ENCODE peak calls at places on chromosomes 1 and 21, in nine cellular contexts. W is IMR-90, G is heart right ventricle, F is kidney, T is PC-9, R is ovary, U is psoas muscle, V is brain microvascular endothelial cell, B is sigmoid colon. H is an unnamed sample. For H3K36me3, the result is how much of the 10 kb centered on the place peaks cover.

GRCh38 chr1:30325999-30326398 is 397.4 kb downstream of the MATN1 start:
- DNase-seq in W (no peak), G (no peak), F (peak), T (no peak), R (no peak), U (no peak), V (no peak), B (no peak), H (no peak)

GRCh38 chr1:200436436-200436835 is 26.6 kb upstream of the ZNF281 start:
- DNase-seq in W (peak), G (no peak), F (no peak), T (no peak), R (no peak), U (no peak), V (no peak), B (no peak), H (no peak)

GRCh38 chr1:244210884-244211558 is 159.9 kb downstream of the ZBTB18 start:
- DNase-seq in W (no peak), G (no peak), F (no peak), T (no peak), R (no peak), U (no peak), V (no peak), B (no peak), H (no peak)

GRCh38 chr1:10280442-10281350 is 70.3 kb downstream of the KIF1B start:
- DNase-seq in W (peak), G (no peak), F (no peak), T (no peak), R (no peak), U (no peak), V (no peak), B (no peak), H (no peak)

GRCh38 chr1:24203404-24203803 is 16.3 kb upstream of the IFNLR1 start:
- DNase-seq in W (no peak), G (no peak), F (peak), T (peak), R (no peak), U (no peak), V (no peak), B (no peak), H (no peak)

GRCh38 chr1:21217812-21218596 is 41.3 kb upstream of the EIF4G3 start:
- DNase-seq in W (peak), G (peak), F (peak), T (no peak), R (peak), U (peak), V (peak), B (no peak), H (no peak)

GRCh38 chr1:196407358-196408041 is 200.7 kb downstream of the KCNT2 start:
- DNase-seq in W (peak), G (no peak), F (no peak), T (no peak), R (no peak), U (no peak), V (peak), B (no peak), H (no peak)

GRCh38 chr1:61452354-61452990 is 272.5 kb downstream of the TM2D1 start:
- DNase-seq in W (peak), G (no peak), F (no peak), T (no peak), R (no peak), U (no peak), V (no peak), B (no peak), H (no peak)

DNA sequence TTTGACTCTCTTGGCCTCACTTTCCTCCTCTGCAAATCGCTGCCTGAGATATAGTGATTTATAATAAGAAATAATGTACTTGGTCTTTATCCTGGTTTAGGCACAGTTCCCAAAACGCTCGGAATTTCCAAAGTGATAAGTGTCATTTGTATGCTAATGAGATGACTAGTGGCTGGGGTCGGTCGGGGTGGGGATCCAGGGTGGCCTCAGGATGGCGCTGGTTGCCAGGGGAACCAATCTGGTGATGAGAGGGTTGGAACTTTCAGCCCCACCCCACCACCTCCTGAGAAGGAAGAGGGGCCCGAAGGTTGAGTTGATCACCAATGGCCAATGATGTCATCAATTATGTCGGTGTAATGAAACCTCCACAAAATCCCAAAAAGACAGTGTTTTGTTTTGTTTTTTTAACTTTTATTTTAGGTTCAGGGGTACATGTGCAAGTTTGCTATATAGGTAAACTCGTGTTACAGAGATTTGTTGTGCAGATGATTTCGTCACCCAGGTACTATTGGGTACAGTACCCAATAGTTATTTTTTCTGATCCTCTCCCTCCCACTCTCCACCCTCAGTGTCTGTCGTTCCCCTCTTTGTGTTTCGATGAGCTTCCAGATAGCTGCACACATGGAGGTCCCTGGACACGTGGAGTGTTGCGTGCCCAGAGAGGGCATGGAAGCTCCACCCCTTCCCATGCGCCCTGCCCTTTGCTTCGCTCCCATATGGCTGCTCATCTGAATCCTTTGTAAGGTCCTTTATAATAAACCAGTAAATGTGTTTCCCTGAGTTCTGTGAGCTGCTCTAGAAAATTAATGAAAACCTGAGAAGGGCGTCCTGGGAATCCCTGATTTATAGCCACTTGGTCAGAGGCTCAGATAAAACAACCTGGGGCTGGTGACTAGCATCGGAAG is 97.2 kb downstream of the KCNN3 start:
- DNase-seq in W (no peak), G (no peak), F (no peak), T (no peak), R (no peak), U (no peak), V (no peak), B (peak), H (no peak)
- TF ChIP-seq CTCF in W (no peak), G (no peak), F (no peak), T (no peak), R (no peak), U (no peak), V (no peak), B (no peak), H (no peak)

GRCh38 chr1:241118049-241118448 is 239.0 kb downstream of the RGS7 start:
- DNase-seq in W (no peak), G (no peak), F (no peak), T (no peak), R (no peak), U (no peak), V (no peak), B (no peak), H (no peak)
- H3K36me3 ChIP-seq in W (under half), G (under half), F (under half), T (under half), R (under half), U (under half), V (under half), B (under half), H (under half)

DNA sequence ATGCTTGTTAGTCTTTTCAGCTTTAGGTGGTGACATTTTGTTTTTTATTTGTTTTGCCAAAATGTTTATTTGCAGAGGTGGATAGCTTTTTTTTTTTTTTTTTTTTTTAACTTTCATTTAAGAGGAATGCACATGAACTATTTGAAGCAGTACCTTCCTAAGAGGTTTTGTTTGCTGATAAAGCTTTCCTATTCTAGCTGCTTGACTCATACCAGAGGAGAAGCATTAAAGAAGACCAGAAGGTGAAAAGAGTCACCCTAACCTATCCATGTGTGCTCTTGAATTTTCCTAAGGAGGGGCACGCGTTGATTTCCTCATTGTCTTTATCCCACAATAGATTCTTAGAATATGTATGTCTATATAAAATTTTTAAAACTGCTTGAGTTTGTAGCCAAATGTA is 57.7 kb downstream of the PRDM2 start:
- DNase-seq in W (no peak), G (no peak), F (no peak), T (peak), R (no peak), U (no peak), V (no peak), B (no peak), H (no peak)
- H3K27ac ChIP-seq in W (no peak), G (peak), F (no peak), T (peak), R (no peak), U (peak), V (no peak), B (no peak), H (no peak)

DNA sequence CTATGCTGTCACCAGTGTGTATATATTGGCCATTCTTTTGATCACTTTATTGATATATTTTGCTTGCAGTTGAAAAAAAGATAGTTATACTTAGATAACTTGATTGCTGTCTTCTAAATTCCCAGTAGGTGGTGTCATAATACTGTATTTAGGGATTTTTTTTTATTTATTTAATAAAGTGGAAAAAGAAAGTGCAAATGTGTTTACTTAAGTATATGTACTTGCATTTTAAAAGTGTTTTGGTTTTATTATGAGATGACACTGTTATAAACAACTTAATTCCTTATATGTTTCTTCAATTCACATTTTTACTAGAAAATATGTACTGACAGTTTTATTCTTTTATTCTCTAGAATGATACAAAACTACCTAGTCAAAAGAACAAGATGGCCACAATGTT is 164.8 kb downstream of the USP25 start:
- DNase-seq in W (peak), G (no peak), F (no peak), T (no peak), R (no peak), U (no peak), V (no peak), B (no peak), H (no peak)
- TF ChIP-seq CTCF in W (peak), G (peak), F (peak), T (peak), R (peak), U (peak), V (no peak), B (peak), H (no peak)

GRCh38 chr21:42855937-42856335 is 23.4 kb downstream of the WDR4 start:
- DNase-seq in W (no peak), G (no peak), F (no peak), T (no peak), R (no peak), U (no peak), V (no peak), B (no peak), H (no peak)
- H3K36me3 ChIP-seq in W (half or more), G (under half), F (under half), T (under half), R (under half), U (half or more), V (half or more), B (half or more), H (under half)

H was measured in pancreas.